ENCODE peak calls at places on chromosomes 13 and 19, in six cellular contexts. One of them, this sample, is unnamed.

GRCh38 chr13:100378533-100378932 is 210.1 kb downstream of the GGACT start:
- DNase-seq in CD4-positive, CD25-positive, alpha-beta regulatory T cell: no peak
- DNase-seq in transverse colon: no peak
- DNase-seq in psoas muscle: no peak
- DNase-seq in foreskin keratinocyte: no peak
- DNase-seq in CD8-positive, alpha-beta memory T cell: no peak
- DNase-seq in this sample: no peak

GRCh38 chr19:45495178-45495577 is 1.7 kb downstream of the RTN2 start:
- DNase-seq in CD4-positive, CD25-positive, alpha-beta regulatory T cell: no peak
- DNase-seq in transverse colon: no peak
- DNase-seq in psoas muscle: no peak
- DNase-seq in foreskin keratinocyte: no peak
- DNase-seq in CD8-positive, alpha-beta memory T cell: no peak
- DNase-seq in this sample: no peak

GRCh38 chr19:49438261-49438660 is 3.1 kb downstream of the SLC17A7 start:
- DNase-seq in CD4-positive, CD25-positive, alpha-beta regulatory T cell: no peak
- DNase-seq in transverse colon: no peak
- DNase-seq in psoas muscle: no peak
- DNase-seq in foreskin keratinocyte: no peak
- DNase-seq in CD8-positive, alpha-beta memory T cell: no peak
- DNase-seq in this sample: no peak

GRCh38 chr13:99061411-99061810 is 83.5 kb upstream of the DOCK9 start:
- DNase-seq in CD4-positive, CD25-positive, alpha-beta regulatory T cell: no peak
- DNase-seq in transverse colon: no peak
- DNase-seq in psoas muscle: no peak
- DNase-seq in foreskin keratinocyte: no peak
- DNase-seq in CD8-positive, alpha-beta memory T cell: no peak
- DNase-seq in this sample: no peak

GRCh38 chr19:1365964-1366695 is 17.6 kb upstream of the NDUFS7 start:
- DNase-seq in CD4-positive, CD25-positive, alpha-beta regulatory T cell: no peak
- DNase-seq in transverse colon: no peak
- DNase-seq in psoas muscle: no peak
- DNase-seq in foreskin keratinocyte: no peak
- DNase-seq in CD8-positive, alpha-beta memory T cell: no peak
- DNase-seq in this sample: peak

GRCh38 chr19:54460230-54461005 is 3.2 kb downstream of the LENG9 start:
- DNase-seq in CD4-positive, CD25-positive, alpha-beta regulatory T cell: no peak
- DNase-seq in transverse colon: no peak
- DNase-seq in psoas muscle: peak
- DNase-seq in foreskin keratinocyte: no peak
- DNase-seq in CD8-positive, alpha-beta memory T cell: no peak
- DNase-seq in this sample: no peak

GRCh38 chr13:29496241-29496712 is 99.2 kb downstream of the SLC7A1 start:
- DNase-seq in CD4-positive, CD25-positive, alpha-beta regulatory T cell: no peak
- DNase-seq in transverse colon: no peak
- DNase-seq in psoas muscle: no peak
- DNase-seq in foreskin keratinocyte: peak
- DNase-seq in CD8-positive, alpha-beta memory T cell: no peak
- DNase-seq in this sample: no peak

GRCh38 chr13:67076378-67076777 is 153.8 kb downstream of the PCDH9 start:
- DNase-seq in CD4-positive, CD25-positive, alpha-beta regulatory T cell: no peak
- DNase-seq in transverse colon: no peak
- DNase-seq in psoas muscle: no peak
- DNase-seq in foreskin keratinocyte: no peak
- DNase-seq in CD8-positive, alpha-beta memory T cell: no peak
- DNase-seq in this sample: no peak

GRCh38 chr19:14470031-14470876 is 4.9 kb downstream of the PTGER1 start:
- DNase-seq in CD4-positive, CD25-positive, alpha-beta regulatory T cell: no peak
- DNase-seq in transverse colon: no peak
- DNase-seq in psoas muscle: no peak
- DNase-seq in foreskin keratinocyte: no peak
- DNase-seq in CD8-positive, alpha-beta memory T cell: no peak
- DNase-seq in this sample: no peak

GRCh38 chr19:33376423-33376822 is 2.9 kb downstream of the CEBPG start:
- DNase-seq in CD4-positive, CD25-positive, alpha-beta regulatory T cell: no peak
- DNase-seq in transverse colon: peak
- DNase-seq in psoas muscle: peak
- DNase-seq in foreskin keratinocyte: no peak
- DNase-seq in CD8-positive, alpha-beta memory T cell: no peak
- DNase-seq in this sample: no peak

GRCh38 chr19:33379151-33379829 is 5.8 kb downstream of the CEBPG start:
- DNase-seq in CD4-positive, CD25-positive, alpha-beta regulatory T cell: no peak
- DNase-seq in transverse colon: no peak
- DNase-seq in psoas muscle: no peak
- DNase-seq in foreskin keratinocyte: no peak
- DNase-seq in CD8-positive, alpha-beta memory T cell: no peak
- DNase-seq in this sample: no peak

GRCh38 chr19:33375760-33376159 is 2.3 kb downstream of the CEBPG start:
- DNase-seq in CD4-positive, CD25-positive, alpha-beta regulatory T cell: no peak
- DNase-seq in transverse colon: no peak
- DNase-seq in psoas muscle: no peak
- DNase-seq in foreskin keratinocyte: no peak
- DNase-seq in CD8-positive, alpha-beta memory T cell: no peak
- DNase-seq in this sample: no peak

GRCh38 chr19:33376931-33377557 is 3.5 kb downstream of the CEBPG start:
- DNase-seq in CD4-positive, CD25-positive, alpha-beta regulatory T cell: no peak
- DNase-seq in transverse colon: peak
- DNase-seq in psoas muscle: no peak
- DNase-seq in foreskin keratinocyte: peak
- DNase-seq in CD8-positive, alpha-beta memory T cell: no peak
- DNase-seq in this sample: no peak

GRCh38 chr19:33377586-33378475 is 4.3 kb downstream of the CEBPG start:
- DNase-seq in CD4-positive, CD25-positive, alpha-beta regulatory T cell: no peak
- DNase-seq in transverse colon: no peak
- DNase-seq in psoas muscle: no peak
- DNase-seq in foreskin keratinocyte: no peak
- DNase-seq in CD8-positive, alpha-beta memory T cell: no peak
- DNase-seq in this sample: no peak
- H3K27ac ChIP-seq in CD4-positive, CD25-positive, alpha-beta regulatory T cell: no peak
- H3K27ac ChIP-seq in transverse colon: peak
- H3K27ac ChIP-seq in psoas muscle: peak
- H3K27ac ChIP-seq in foreskin keratinocyte: peak
- H3K27ac ChIP-seq in CD8-positive, alpha-beta memory T cell: no peak
- H3K27ac ChIP-seq in this sample: no peak

GRCh38 chr19:47097396-47098217 is 16.0 kb downstream of the ZC3H4 start:
- DNase-seq in CD4-positive, CD25-positive, alpha-beta regulatory T cell: no peak
- DNase-seq in transverse colon: peak
- DNase-seq in psoas muscle: peak
- DNase-seq in foreskin keratinocyte: no peak
- DNase-seq in CD8-positive, alpha-beta memory T cell: no peak
- DNase-seq in this sample: peak
- H3K27ac ChIP-seq in CD4-positive, CD25-positive, alpha-beta regulatory T cell: no peak
- H3K27ac ChIP-seq in transverse colon: peak
- H3K27ac ChIP-seq in psoas muscle: peak
- H3K27ac ChIP-seq in foreskin keratinocyte: no peak
- H3K27ac ChIP-seq in CD8-positive, alpha-beta memory T cell: no peak
- H3K27ac ChIP-seq in this sample: peak

GRCh38 chr13:44346534-44346933 is 27.1 kb upstream of the SERP2 start:
- DNase-seq in CD4-positive, CD25-positive, alpha-beta regulatory T cell: no peak
- DNase-seq in transverse colon: no peak
- DNase-seq in psoas muscle: no peak
- DNase-seq in foreskin keratinocyte: no peak
- DNase-seq in CD8-positive, alpha-beta memory T cell: no peak
- DNase-seq in this sample: no peak

GRCh38 chr13:44350775-44351504 is 22.7 kb upstream of the SERP2 start:
- DNase-seq in CD4-positive, CD25-positive, alpha-beta regulatory T cell: no peak
- DNase-seq in transverse colon: no peak
- DNase-seq in psoas muscle: no peak
- DNase-seq in foreskin keratinocyte: peak
- DNase-seq in CD8-positive, alpha-beta memory T cell: no peak
- DNase-seq in this sample: no peak

GRCh38 chr13:44351505-44351854 is 22.1 kb upstream of the SERP2 start:
- DNase-seq in CD4-positive, CD25-positive, alpha-beta regulatory T cell: no peak
- DNase-seq in transverse colon: no peak
- DNase-seq in psoas muscle: no peak
- DNase-seq in foreskin keratinocyte: no peak
- DNase-seq in CD8-positive, alpha-beta memory T cell: no peak
- DNase-seq in this sample: no peak

GRCh38 chr13:44347905-44348304 is 25.7 kb upstream of the SERP2 start:
- DNase-seq in CD4-positive, CD25-positive, alpha-beta regulatory T cell: no peak
- DNase-seq in transverse colon: no peak
- DNase-seq in psoas muscle: no peak
- DNase-seq in foreskin keratinocyte: no peak
- DNase-seq in CD8-positive, alpha-beta memory T cell: no peak
- DNase-seq in this sample: no peak

DNA sequence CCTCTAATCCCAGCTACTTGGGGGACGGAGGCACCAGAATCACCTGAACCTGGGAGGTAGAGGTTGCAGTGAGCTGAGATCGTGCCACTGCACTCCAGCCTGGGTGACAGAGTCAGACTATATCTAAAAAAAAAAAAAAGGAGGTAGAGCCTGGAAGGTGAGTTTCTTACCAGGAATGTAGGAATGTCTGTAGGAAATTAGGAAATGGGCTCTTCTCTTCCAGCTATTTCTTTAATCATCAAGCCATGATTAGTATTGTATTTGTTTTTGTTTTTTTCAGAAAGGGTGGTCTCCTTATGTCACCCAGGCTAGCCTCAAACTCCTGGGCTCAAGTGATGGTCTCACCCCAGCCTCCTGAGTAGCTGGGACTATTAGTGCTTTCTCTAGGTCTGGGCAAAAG is 26.3 kb upstream of the SERP2 start:
- DNase-seq in CD4-positive, CD25-positive, alpha-beta regulatory T cell: no peak
- DNase-seq in transverse colon: no peak
- DNase-seq in psoas muscle: no peak
- DNase-seq in foreskin keratinocyte: no peak
- DNase-seq in CD8-positive, alpha-beta memory T cell: no peak
- DNase-seq in this sample: no peak
- H3K27ac ChIP-seq in CD4-positive, CD25-positive, alpha-beta regulatory T cell: no peak
- H3K27ac ChIP-seq in transverse colon: no peak
- H3K27ac ChIP-seq in psoas muscle: no peak
- H3K27ac ChIP-seq in foreskin keratinocyte: no peak
- H3K27ac ChIP-seq in CD8-positive, alpha-beta memory T cell: no peak
- H3K27ac ChIP-seq in this sample: no peak

GRCh38 chr13:51785592-51786424 is 18.2 kb downstream of the DHRS12 start:
- DNase-seq in CD4-positive, CD25-positive, alpha-beta regulatory T cell: no peak
- DNase-seq in transverse colon: no peak
- DNase-seq in psoas muscle: peak
- DNase-seq in foreskin keratinocyte: no peak
- DNase-seq in CD8-positive, alpha-beta memory T cell: no peak
- DNase-seq in this sample: no peak

GRCh38 chr13:51784097-51784496 is 19.9 kb downstream of the DHRS12 start:
- DNase-seq in CD4-positive, CD25-positive, alpha-beta regulatory T cell: no peak
- DNase-seq in transverse colon: no peak
- DNase-seq in psoas muscle: no peak
- DNase-seq in foreskin keratinocyte: no peak
- DNase-seq in CD8-positive, alpha-beta memory T cell: no peak
- DNase-seq in this sample: no peak

GRCh38 chr13:51782026-51782710 is 21.8 kb downstream of the DHRS12 start:
- DNase-seq in CD4-positive, CD25-positive, alpha-beta regulatory T cell: no peak
- DNase-seq in transverse colon: no peak
- DNase-seq in psoas muscle: peak
- DNase-seq in foreskin keratinocyte: no peak
- DNase-seq in CD8-positive, alpha-beta memory T cell: no peak
- DNase-seq in this sample: no peak

GRCh38 chr13:51783432-51784094 is 20.4 kb downstream of the DHRS12 start:
- DNase-seq in CD4-positive, CD25-positive, alpha-beta regulatory T cell: no peak
- DNase-seq in transverse colon: no peak
- DNase-seq in psoas muscle: no peak
- DNase-seq in foreskin keratinocyte: no peak
- DNase-seq in CD8-positive, alpha-beta memory T cell: no peak
- DNase-seq in this sample: no peak

DNA sequence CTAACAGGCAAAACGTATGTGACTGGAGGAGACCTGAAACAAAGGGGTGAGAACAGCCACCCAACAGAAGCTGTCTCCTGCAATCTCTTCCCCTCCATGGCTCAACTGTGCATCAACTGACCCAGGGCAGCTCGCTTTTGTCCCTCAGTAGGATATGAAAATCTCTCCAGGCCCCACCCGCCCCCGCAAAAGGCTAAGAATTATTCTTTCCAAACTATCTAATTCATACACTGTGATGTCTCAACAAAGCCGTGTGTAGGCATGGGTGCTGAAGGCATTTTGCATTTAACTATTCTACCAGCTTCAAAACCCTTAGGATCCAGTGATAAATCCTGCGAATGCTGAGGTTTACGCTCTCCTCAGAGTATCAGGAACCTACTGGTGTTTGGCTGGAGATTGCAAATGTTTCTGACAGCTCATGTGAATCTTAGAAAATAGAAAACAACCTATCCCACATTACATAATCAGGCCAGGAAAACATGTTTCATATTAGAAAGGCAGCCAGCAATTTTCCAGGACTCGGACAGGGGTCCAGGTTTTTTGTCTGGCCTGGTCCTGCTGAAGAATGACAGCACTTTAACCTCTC is 17.4 kb downstream of the DHRS12 start:
- DNase-seq in CD4-positive, CD25-positive, alpha-beta regulatory T cell: no peak
- DNase-seq in transverse colon: no peak
- DNase-seq in psoas muscle: no peak
- DNase-seq in foreskin keratinocyte: no peak
- DNase-seq in CD8-positive, alpha-beta memory T cell: no peak
- DNase-seq in this sample: no peak
- H3K27ac ChIP-seq in CD4-positive, CD25-positive, alpha-beta regulatory T cell: no peak
- H3K27ac ChIP-seq in transverse colon: no peak
- H3K27ac ChIP-seq in psoas muscle: peak
- H3K27ac ChIP-seq in foreskin keratinocyte: no peak
- H3K27ac ChIP-seq in CD8-positive, alpha-beta memory T cell: no peak
- H3K27ac ChIP-seq in this sample: no peak

DNA sequence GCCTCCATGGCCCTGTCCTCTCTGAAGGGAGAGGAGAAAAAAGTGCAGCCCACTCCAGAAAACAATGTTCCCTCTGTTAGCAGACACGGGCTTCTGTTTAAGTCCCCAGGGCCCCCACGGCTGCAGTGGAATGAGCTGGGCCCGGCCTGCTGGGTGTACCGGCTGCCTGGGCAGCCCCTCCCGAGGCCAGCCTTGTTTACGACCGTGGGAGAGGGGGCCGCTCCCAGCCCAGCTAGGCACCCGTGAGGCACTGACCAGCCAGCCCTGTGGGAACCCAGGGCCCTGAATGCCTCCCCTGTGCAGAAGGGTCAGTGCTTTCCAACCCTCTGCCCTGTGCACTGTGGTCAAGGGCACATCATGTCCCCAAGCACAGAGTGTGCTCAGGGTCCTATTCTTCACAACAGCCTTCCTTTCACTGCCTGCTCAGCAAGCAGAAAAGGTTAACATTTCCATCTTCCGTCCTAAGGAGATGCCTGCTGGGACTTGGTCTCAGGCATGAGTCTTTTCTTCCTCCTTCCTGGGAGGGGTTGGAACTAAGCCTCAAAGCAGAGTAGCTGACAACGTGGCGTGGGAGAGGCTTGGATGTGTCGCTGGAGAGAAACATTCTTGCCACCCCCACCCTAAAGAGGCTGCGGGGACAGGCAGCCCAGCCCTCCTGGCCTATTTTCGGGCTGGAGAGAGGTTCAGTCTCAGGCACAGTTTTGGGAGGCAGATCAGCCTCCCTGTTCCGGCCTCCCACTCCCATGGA is 90.1 kb downstream of the RGCC start:
- DNase-seq in CD4-positive, CD25-positive, alpha-beta regulatory T cell: no peak
- DNase-seq in transverse colon: no peak
- DNase-seq in psoas muscle: peak
- DNase-seq in foreskin keratinocyte: no peak
- DNase-seq in CD8-positive, alpha-beta memory T cell: no peak
- DNase-seq in this sample: peak
- H3K27ac ChIP-seq in CD4-positive, CD25-positive, alpha-beta regulatory T cell: no peak
- H3K27ac ChIP-seq in transverse colon: no peak
- H3K27ac ChIP-seq in psoas muscle: no peak
- H3K27ac ChIP-seq in foreskin keratinocyte: no peak
- H3K27ac ChIP-seq in CD8-positive, alpha-beta memory T cell: no peak
- H3K27ac ChIP-seq in this sample: peak